ENCODE peak calls at places on chromosomes 4 and X, in four cellular contexts. O, U, F and R are unnamed samples.

GRCh38 chrX:10496345-10496965 is 123.9 kb downstream of the MID1 start:
- ATAC-seq in F (no peak), U (no peak), O (peak), R (no peak)

GRCh38 chr4:172573899-172574298 is 594.7 kb upstream of the GALNT7 start:
- ATAC-seq in U (no peak), O (no peak), F (no peak), R (no peak)

GRCh38 chrX:42943051-42943450 is 165.1 kb upstream of the PPP1R2C start:
- ATAC-seq in O (no peak), U (no peak), F (no peak), R (no peak)

GRCh38 chrX:31190221-31190975 is 118.6 kb upstream of the FTHL17 start:
- ATAC-seq in U (no peak), O (no peak), F (no peak), R (no peak)

GRCh38 chr4:176339936-176340761 is 20.4 kb downstream of the SPCS3 start:
- ATAC-seq in O (no peak), U (peak), F (no peak), R (no peak)

GRCh38 chrX:50407976-50408375 is 62.6 kb downstream of the DGKK start:
- ATAC-seq in U (no peak), F (no peak), O (no peak), R (no peak)

GRCh38 chr4:183666088-183666487 is 7.0 kb downstream of the TRAPPC11 start:
- ATAC-seq in F (no peak), U (no peak), O (no peak), R (no peak)

GRCh38 chrX:11328134-11328533 is 34.9 kb downstream of the AMELX start:
- ATAC-seq in F (no peak), U (no peak), O (no peak), R (no peak)

GRCh38 chr4:118741456-118741855 is 56.3 kb downstream of the METTL14 start:
- ATAC-seq in U (no peak), O (peak), F (no peak), R (no peak)

GRCh38 chrX:39480966-39481365 is 616.8 kb downstream of the BCOR start:
- ATAC-seq in O (no peak), F (no peak), U (no peak), R (no peak)

GRCh38 chrX:96713303-96713702 is 28.7 kb downstream of the DIAPH2 start:
- ATAC-seq in F (no peak), O (no peak), U (no peak), R (no peak)

GRCh38 chr4:127120706-127121105 is 512.1 kb upstream of the INTU start:
- ATAC-seq in U (no peak), O (no peak), F (no peak), R (no peak)

GRCh38 chrX:119181491-119181890 is 53.9 kb upstream of the KIAA1210 start:
- ATAC-seq in F (no peak), U (peak), O (no peak), R (no peak)

GRCh38 chrX:17376381-17377046 is 1.5 kb downstream of the NHS start:
- ATAC-seq in O (no peak), F (no peak), U (no peak), R (no peak)

GRCh38 chrX:13380230-13380629 is 60.4 kb upstream of the ATXN3L start:
- ATAC-seq in O (no peak), F (peak), U (peak), R (peak)

GRCh38 chr4:66575024-66575696 is 904.9 kb upstream of the EPHA5 start:
- ATAC-seq in F (no peak), U (peak), O (no peak), R (no peak)

GRCh38 chrX:13360146-13360545 is 40.3 kb upstream of the ATXN3L start:
- ATAC-seq in O (peak), F (no peak), U (no peak), R (no peak)

GRCh38 chrX:2690856-2691542 is at the start of gene CD99:
- ATAC-seq in O (peak), F (peak), U (peak), R (peak)

GRCh38 chr4:38930696-38931095 is 63.1 kb downstream of the FAM114A1 start:
- ATAC-seq in U (no peak), O (no peak), F (no peak), R (no peak)

GRCh38 chrX:29787666-29788065 is 427.7 kb upstream of the MAGEB2 start:
- ATAC-seq in U (no peak), F (no peak), O (no peak), R (no peak)

GRCh38 chr4:184345573-184345922 is 127.9 kb upstream of the ENPP6 start:
- ATAC-seq in U (no peak), O (peak), F (no peak), R (no peak)

GRCh38 chrX:112851806-112852205 is 11.2 kb upstream of the AMOT start:
- ATAC-seq in U (peak), O (no peak), F (no peak), R (no peak)

GRCh38 chrX:97366246-97366645 is 482.5 kb downstream of the RPA4 start:
- ATAC-seq in F (no peak), O (no peak), U (no peak), R (no peak)

GRCh38 chrX:33190016-33190415 is 21.3 kb downstream of the DMD start:
- ATAC-seq in O (no peak), F (no peak), U (no peak), R (no peak)

GRCh38 chr4:16448240-16448639 is 222.0 kb upstream of the TAPT1 start:
- ATAC-seq in U (no peak), F (no peak), O (no peak), R (no peak)

GRCh38 chrX:17472424-17472823 is 97.4 kb downstream of the NHS start:
- ATAC-seq in F (no peak), U (no peak), O (no peak), R (no peak)

GRCh38 chr4:84218002-84218401 is 281.1 kb downstream of the NKX6-1 start:
- ATAC-seq in U (no peak), F (no peak), O (no peak), R (no peak)

GRCh38 chrX:144219035-144219434 is 335.2 kb downstream of the UBE2NL start:
- ATAC-seq in U (no peak), O (peak), F (no peak), R (no peak)

GRCh38 chrX:21974011-21974385 is 33.5 kb downstream of the SMS start:
- ATAC-seq in O (no peak), U (peak), F (peak), R (peak)

GRCh38 chrX:38891641-38892413 is 90.6 kb downstream of the MID1IP1 start:
- ATAC-seq in F (peak), O (no peak), U (no peak), R (no peak)

GRCh38 chr4:74190919-74191397 is 33.0 kb downstream of the MTHFD2L start:
- ATAC-seq in F (no peak), U (no peak), O (no peak), R (no peak)

GRCh38 chr4:144646523-144647094 is 653 bp downstream of the HHIP start:
- ATAC-seq in O (no peak), F (peak), U (peak), R (no peak)

GRCh38 chr4:88456757-88457306 is at the start of gene HERC5:
- ATAC-seq in U (peak), O (peak), F (peak), R (peak)

GRCh38 chr4:79281577-79282359 is 44.1 kb downstream of the NAA11 start:
- ATAC-seq in O (no peak), F (no peak), U (no peak), R (no peak)

GRCh38 chrX:19772759-19773623 is 114.4 kb downstream of the SH3KBP1 start:
- ATAC-seq in O (no peak), F (peak), U (no peak), R (peak)

GRCh38 chr4:143352720-143353119 is 16.0 kb downstream of the GAB1 start:
- ATAC-seq in F (no peak), O (no peak), U (no peak), R (no peak)

GRCh38 chrX:83892433-83892832 is 31.5 kb downstream of the CYLC1 start:
- ATAC-seq in O (no peak), F (no peak), U (no peak), R (no peak)

GRCh38 chr4:112185334-112185733 is 40.1 kb downstream of the FAM241A start:
- ATAC-seq in U (no peak), F (peak), O (no peak), R (no peak)

GRCh38 chr4:88709989-88710388 is 12.4 kb upstream of the NAP1L5 start:
- ATAC-seq in O (no peak), U (no peak), F (no peak), R (peak)

GRCh38 chr4:153683763-153684181 is 308 bp upstream of the TLR2 start:
- ATAC-seq in O (no peak), U (no peak), F (no peak), R (no peak)